ENCODE peak calls at places on chromosomes 5 and 9, in four cellular contexts. T, B, W and J are unnamed samples.

GRCh38 chr9:70410368-70410767 is 4.1 kb downstream of the KLF9 start:
- DNase-seq in T (no peak), B (no peak), W (no peak), J (no peak)

GRCh38 chr5:101364469-101364868 is 461.4 kb upstream of the ST8SIA4 start:
- DNase-seq in T (no peak), B (no peak), W (no peak), J (no peak)

GRCh38 chr5:5103249-5103648 is 36.9 kb upstream of the ADAMTS16 start:
- DNase-seq in T (no peak), B (no peak), W (no peak), J (no peak)

GRCh38 chr5:140324041-140324833 is 21.3 kb upstream of the PFDN1 start:
- DNase-seq in T (no peak), B (peak), W (no peak), J (no peak)

GRCh38 chr5:10682801-10683525 is 78.1 kb downstream of the DAP start:
- DNase-seq in T (no peak), B (no peak), W (no peak), J (no peak)

GRCh38 chr9:109963079-109963478 is 183.1 kb downstream of the PALM2AKAP2 start:
- DNase-seq in T (no peak), B (no peak), W (no peak), J (no peak)

GRCh38 chr9:27442464-27442863 is 81.6 kb upstream of the IFNK start:
- DNase-seq in T (no peak), B (no peak), W (no peak), J (no peak)

GRCh38 chr9:36154213-36154952 is 14.8 kb upstream of the CCIN start:
- DNase-seq in T (no peak), B (no peak), W (no peak), J (no peak)

GRCh38 chr9:120856700-120857099 is 14.0 kb upstream of the PSMD5 start:
- DNase-seq in T (no peak), B (no peak), W (no peak), J (no peak)

GRCh38 chr9:126081746-126082145 is 244.9 kb upstream of the MVB12B start:
- DNase-seq in T (no peak), B (no peak), W (no peak), J (no peak)

GRCh38 chr9:84140535-84141101 is 160.0 kb downstream of the RMI1 start:
- DNase-seq in T (no peak), B (no peak), W (no peak), J (peak)

GRCh38 chr5:160787247-160787646 is 64.8 kb downstream of the ATP10B start:
- DNase-seq in T (peak), B (peak), W (no peak), J (peak)

GRCh38 chr5:163846512-163846911 is 341.1 kb downstream of the MAT2B start:
- DNase-seq in T (no peak), B (no peak), W (no peak), J (no peak)

GRCh38 chr9:133347515-133347984 is 381 bp downstream of the MED22 start:
- DNase-seq in T (peak), B (no peak), W (peak), J (peak)

GRCh38 chr5:133372306-133373008 is 239.9 kb downstream of the FSTL4 start:
- DNase-seq in T (no peak), B (no peak), W (no peak), J (no peak)

GRCh38 chr9:130209422-130209821 is 37.2 kb downstream of the NCS1 start:
- DNase-seq in T (no peak), B (no peak), W (no peak), J (no peak)

GRCh38 chr5:140236896-140237598 is 62.1 kb downstream of the CYSTM1 start:
- DNase-seq in T (no peak), B (no peak), W (no peak), J (no peak)

GRCh38 chr9:113705938-113706519 is 170.1 kb upstream of the ZNF618 start:
- DNase-seq in T (no peak), B (peak), W (no peak), J (no peak)

GRCh38 chr9:112867275-112867991 is 23.2 kb downstream of the SLC46A2 start:
- DNase-seq in T (no peak), B (peak), W (peak), J (peak)

GRCh38 chr9:71663216-71663615 is 105.1 kb downstream of the CEMIP2 start:
- DNase-seq in T (no peak), B (no peak), W (no peak), J (no peak)
- TF ChIP-seq NR2C2 in T (no peak), B (no peak), W (no peak), J (no peak)

DNA sequence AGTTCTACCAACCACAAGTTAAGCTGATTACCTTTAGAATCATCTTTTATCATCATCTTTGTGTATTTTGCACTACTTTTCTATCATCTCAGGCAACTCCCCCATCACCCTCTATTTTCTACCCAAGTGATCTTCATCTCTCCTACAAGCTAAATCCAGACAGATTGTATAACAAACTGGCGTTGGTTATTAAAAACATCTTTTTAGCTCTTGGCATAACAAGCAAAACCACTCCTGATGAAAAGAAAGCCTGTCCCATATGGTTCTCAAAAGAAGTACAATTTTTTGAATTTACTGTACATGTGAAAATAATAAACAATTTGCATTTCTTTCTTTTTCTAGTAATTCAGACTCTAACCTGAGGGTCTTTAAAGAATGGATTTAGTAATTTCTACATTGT is 52.4 kb upstream of the RPS23 start:
- DNase-seq in T (no peak), B (no peak), W (no peak), J (no peak)
- TF ChIP-seq NR2C2 in T (no peak), B (no peak), W (no peak), J (no peak)

GRCh38 chr5:116479776-116480675 is 94.6 kb downstream of the SEMA6A start:
- DNase-seq in T (no peak), B (no peak), W (no peak), J (no peak)

GRCh38 chr5:116484645-116485044 is 90.0 kb downstream of the SEMA6A start:
- DNase-seq in T (no peak), B (no peak), W (no peak), J (no peak)

GRCh38 chr5:116478461-116478860 is 96.2 kb downstream of the SEMA6A start:
- DNase-seq in T (no peak), B (no peak), W (no peak), J (no peak)

GRCh38 chr5:116482394-116482793 is 92.2 kb downstream of the SEMA6A start:
- DNase-seq in T (no peak), B (no peak), W (no peak), J (no peak)

DNA sequence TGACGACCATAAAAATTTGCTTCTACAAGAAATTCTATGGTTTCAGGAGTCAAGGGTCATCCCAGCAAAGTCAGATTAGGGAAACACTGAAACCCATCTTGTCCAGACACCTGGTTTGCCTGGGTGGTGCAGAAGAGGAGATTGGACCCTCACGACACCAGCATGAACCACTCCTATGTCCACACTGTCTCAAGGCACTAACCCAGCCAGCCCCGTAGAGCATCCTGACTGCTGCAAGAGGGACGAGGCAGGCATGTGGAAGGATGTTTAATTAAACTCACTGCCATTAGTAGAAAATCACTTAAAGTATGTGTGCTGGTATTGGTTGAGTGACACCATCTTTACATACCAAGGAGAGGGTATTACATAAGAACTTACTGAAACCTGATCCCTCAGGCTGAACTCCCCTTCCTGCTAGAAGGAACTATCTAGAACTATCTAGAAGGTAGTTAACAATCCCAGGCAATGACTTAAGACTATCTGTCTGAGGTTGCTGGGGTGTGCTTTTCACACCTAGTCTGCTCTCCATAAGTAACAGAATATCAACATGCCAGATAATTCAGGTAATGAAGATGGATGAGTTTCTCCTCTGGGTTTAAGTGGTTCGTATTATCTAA is 93.6 kb downstream of the SEMA6A start:
- DNase-seq in T (no peak), B (no peak), W (no peak), J (no peak)
- TF ChIP-seq NR2C2 in T (no peak), B (no peak), W (no peak), J (no peak)

DNA sequence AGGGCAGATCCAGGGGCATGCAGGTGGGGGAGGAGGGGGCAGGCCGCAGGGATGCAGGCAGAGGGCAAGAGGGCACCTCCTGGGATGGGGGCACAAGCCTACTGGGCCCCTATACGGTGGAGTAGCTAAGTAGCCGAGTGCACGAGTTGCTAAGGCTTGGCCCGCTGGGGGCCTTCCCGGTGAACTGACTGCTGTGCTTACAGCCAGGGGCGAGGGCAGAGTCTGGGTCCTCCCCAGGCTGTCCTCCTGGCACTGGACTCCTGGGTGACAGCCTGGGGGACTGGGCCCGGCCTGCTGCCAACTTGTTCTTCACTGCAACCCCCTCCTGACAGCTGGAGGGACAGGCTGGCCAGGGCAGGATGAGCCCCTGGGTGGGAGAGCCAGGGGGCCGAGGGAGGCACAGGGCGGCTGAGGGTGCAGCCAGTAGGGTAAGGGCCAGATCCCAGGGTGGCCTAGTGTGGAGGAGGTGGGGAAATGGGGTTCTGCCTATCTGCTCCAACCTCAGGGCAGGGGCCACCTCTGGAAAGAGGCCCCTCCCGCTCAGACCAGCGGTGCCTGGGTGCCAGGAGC is 1.7 kb upstream of the EGFL7 start:
- DNase-seq in T (no peak), B (no peak), W (no peak), J (no peak)
- TF ChIP-seq NR2C2 in T (no peak), B (no peak), W (no peak), J (no peak)

GRCh38 chr9:23590601-23591000 is 235.4 kb downstream of the ELAVL2 start:
- DNase-seq in T (no peak), B (no peak), W (no peak), J (no peak)
- TF ChIP-seq NR2C2 in T (no peak), B (no peak), W (no peak), J (no peak)

GRCh38 chr9:94944623-94945022 is 218.1 kb downstream of the AOPEP start:
- DNase-seq in T (no peak), B (no peak), W (no peak), J (no peak)

GRCh38 chr9:94949330-94949729 is 222.8 kb downstream of the AOPEP start:
- DNase-seq in T (no peak), B (no peak), W (no peak), J (no peak)

GRCh38 chr9:94945191-94946144 is 219.0 kb downstream of the AOPEP start:
- DNase-seq in T (no peak), B (no peak), W (peak), J (no peak)

GRCh38 chr9:94948567-94949235 is 222.2 kb downstream of the AOPEP start:
- DNase-seq in T (no peak), B (no peak), W (no peak), J (no peak)

DNA sequence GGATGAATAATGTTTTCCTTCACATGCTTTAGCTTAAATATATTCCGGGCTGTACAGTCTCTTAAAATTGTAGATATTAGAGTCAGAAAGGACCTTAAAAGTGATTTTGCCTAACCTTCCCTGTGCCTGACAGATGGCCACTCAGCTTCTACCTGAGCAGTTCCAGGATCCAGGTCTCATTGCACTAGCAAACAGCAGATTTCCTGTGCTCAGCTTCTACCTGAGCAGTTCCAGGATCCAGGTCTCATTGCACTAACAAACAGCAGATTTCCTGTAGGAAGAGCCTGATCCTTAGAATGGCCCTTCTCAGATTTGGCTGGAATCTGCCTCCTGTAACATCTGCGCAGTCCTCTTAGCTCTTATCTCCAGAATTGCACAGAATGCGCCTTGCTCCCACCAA is 219.8 kb downstream of the AOPEP start:
- DNase-seq in T (no peak), B (no peak), W (no peak), J (no peak)
- TF ChIP-seq NR2C2 in T (no peak), B (no peak), W (no peak), J (no peak)